ENCODE peak calls at places on chromosomes 12 and 14, in six cellular contexts. H is CD8-positive, alpha-beta memory T cell; P is cardiac muscle cell; N is AG20443; T is heart left ventricle; K is NCI-H1092 treated with DMSO at 0.1 percent for 48 hours. X is an unnamed sample.

GRCh38 chr14:74941676-74942097 is 13.7 kb downstream of the PGF start:
- DNase-seq in H (peak; percentile 51), P (no peak), N (peak; percentile 74), T (peak; percentile 68), K (no peak), X (no peak)

GRCh38 chr12:58765653-58766554 is 154.4 kb downstream of the LRIG3 start:
- DNase-seq in H (no peak), P (no peak), N (no peak), T (no peak), K (peak; percentile 77), X (no peak)

GRCh38 chr12:103673891-103674375 is 86.9 kb downstream of the STAB2 start:
- DNase-seq in H (no peak), P (no peak), N (no peak), T (no peak), K (no peak), X (no peak)

GRCh38 chr12:69405466-69405865 is 45.9 kb downstream of the YEATS4 start:
- DNase-seq in H (no peak), P (no peak), N (peak; percentile 82), T (no peak), K (no peak), X (no peak)

GRCh38 chr12:104485651-104486341 is 29.0 kb downstream of the CHST11 start:
- DNase-seq in H (peak; percentile 61), P (no peak), N (no peak), T (no peak), K (no peak), X (no peak)

GRCh38 chr14:21454843-21455550 is 926 bp downstream of the CHD8 start:
- DNase-seq in H (peak; percentile 14), P (no peak), N (peak; percentile 9), T (no peak), K (no peak), X (no peak)

GRCh38 chr12:109678732-109679131 is 34.9 kb upstream of the FAM222A start:
- DNase-seq in H (no peak), P (peak; percentile 12), N (no peak), T (no peak), K (no peak), X (no peak)

GRCh38 chr14:76922599-76922998 is 96.4 kb downstream of the LRRC74A start:
- DNase-seq in H (no peak), P (no peak), N (no peak), T (no peak), K (no peak), X (no peak)

GRCh38 chr14:74737753-74738325 is 24.9 kb downstream of the FCF1 start:
- DNase-seq in H (no peak), P (no peak), N (no peak), T (no peak), K (no peak), X (no peak)

GRCh38 chr12:116385486-116386217 is 108.2 kb upstream of the MED13L start:
- DNase-seq in H (no peak), P (no peak), N (no peak), T (no peak), K (no peak), X (no peak)

GRCh38 chr12:92030618-92031017 is 115.0 kb downstream of the BTG1 start:
- DNase-seq in H (peak; percentile 86), P (no peak), N (no peak), T (peak; percentile 20), K (no peak), X (no peak)

GRCh38 chr14:103301512-103302197 is 32.4 kb upstream of the EIF5 start:
- DNase-seq in H (no peak), P (no peak), N (no peak), T (no peak), K (no peak), X (no peak)

GRCh38 chr14:61700104-61700886 is 5.0 kb downstream of the HIF1A start:
- DNase-seq in H (no peak), P (no peak), N (no peak), T (no peak), K (no peak), X (no peak)

GRCh38 chr14:89959853-89960493 is 4.2 kb downstream of the TDP1 start:
- DNase-seq in H (peak; percentile 61), P (no peak), N (no peak), T (no peak), K (no peak), X (no peak)

GRCh38 chr14:51454351-51454750 is 197.4 kb upstream of the FRMD6 start:
- DNase-seq in H (no peak), P (no peak), N (no peak), T (no peak), K (no peak), X (no peak)

GRCh38 chr12:49225551-49226166 is 36.8 kb upstream of the TUBA1A start:
- DNase-seq in H (no peak), P (no peak), N (no peak), T (no peak), K (no peak), X (no peak)

GRCh38 chr12:81128930-81129554 is 51.2 kb downstream of the ACSS3 start:
- DNase-seq in H (no peak), P (peak; percentile 65), N (peak; percentile 60), T (peak; percentile 7), K (peak; percentile 60), X (peak; percentile 2)

GRCh38 chr12:104011265-104011664 is 38.7 kb downstream of the GLT8D2 start:
- DNase-seq in H (no peak), P (no peak), N (peak; percentile 79), T (no peak), K (no peak), X (no peak)

X was measured in GM12891.